ENCODE peak calls at places on chromosomes 13 and 19, in ten cellular contexts. One of them, this sample, is unnamed.
A peak's percentile ranks its signal among the peaks of the same experiment; 100 is the strongest.

GRCh38 chr19:50750010-50750409 is 20.3 kb upstream of the GPR32 start:
- DNase-seq in kidney epithelial cell: no peak
- DNase-seq in cardiac fibroblast: no peak
- DNase-seq in cardiac muscle cell: no peak
- DNase-seq in K562: no peak
- DNase-seq in mucosa of descending colon: no peak
- DNase-seq in esophagus squamous epithelium: no peak
- DNase-seq in neural progenitor cell: no peak
- DNase-seq in dorsolateral prefrontal cortex: no peak
- DNase-seq in HAP-1: no peak
- DNase-seq in this sample: no peak

GRCh38 chr13:91085127-91085526 is 262.4 kb upstream of the MIR17HG start:
- DNase-seq in K562: no peak
- DNase-seq in cardiac muscle cell: no peak
- DNase-seq in dorsolateral prefrontal cortex: no peak
- DNase-seq in esophagus squamous epithelium: no peak
- DNase-seq in cardiac fibroblast: no peak
- DNase-seq in mucosa of descending colon: no peak
- DNase-seq in neural progenitor cell: no peak
- DNase-seq in HAP-1: no peak
- DNase-seq in kidney epithelial cell: no peak
- DNase-seq in this sample: no peak

GRCh38 chr19:2410023-2410422 is 17.4 kb downstream of the TIMM13 start:
- DNase-seq in cardiac muscle cell: no peak
- DNase-seq in K562: no peak
- DNase-seq in mucosa of descending colon: no peak
- DNase-seq in cardiac fibroblast: no peak
- DNase-seq in neural progenitor cell: no peak
- DNase-seq in dorsolateral prefrontal cortex: no peak
- DNase-seq in kidney epithelial cell: no peak
- DNase-seq in esophagus squamous epithelium: no peak
- DNase-seq in HAP-1: no peak
- DNase-seq in this sample: no peak

GRCh38 chr19:56951672-56952071 is 111.1 kb upstream of the PEG3 start:
- DNase-seq in HAP-1: no peak
- DNase-seq in esophagus squamous epithelium: no peak
- DNase-seq in dorsolateral prefrontal cortex: no peak
- DNase-seq in kidney epithelial cell: no peak
- DNase-seq in mucosa of descending colon: no peak
- DNase-seq in neural progenitor cell: no peak
- DNase-seq in cardiac muscle cell: no peak
- DNase-seq in cardiac fibroblast: no peak
- DNase-seq in K562: no peak
- DNase-seq in this sample: no peak

GRCh38 chr19:21483589-21484170 is 21.7 kb upstream of the ZNF429 start:
- DNase-seq in cardiac muscle cell: peak; percentile 16
- DNase-seq in K562: peak; percentile 38
- DNase-seq in kidney epithelial cell: no peak
- DNase-seq in esophagus squamous epithelium: no peak
- DNase-seq in HAP-1: no peak
- DNase-seq in cardiac fibroblast: peak; percentile 22
- DNase-seq in neural progenitor cell: peak; percentile 45
- DNase-seq in dorsolateral prefrontal cortex: no peak
- DNase-seq in mucosa of descending colon: peak; percentile 73
- DNase-seq in this sample: peak; percentile 15

GRCh38 chr13:95571941-95572340 is 19.4 kb downstream of the CLDN10 start:
- DNase-seq in cardiac muscle cell: no peak
- DNase-seq in dorsolateral prefrontal cortex: no peak
- DNase-seq in HAP-1: peak; percentile 47
- DNase-seq in K562: no peak
- DNase-seq in kidney epithelial cell: no peak
- DNase-seq in mucosa of descending colon: no peak
- DNase-seq in cardiac fibroblast: no peak
- DNase-seq in esophagus squamous epithelium: no peak
- DNase-seq in neural progenitor cell: peak; percentile 56
- DNase-seq in this sample: no peak

GRCh38 chr19:17266589-17266974 is 661 bp upstream of the BABAM1 start:
- DNase-seq in K562: no peak
- DNase-seq in mucosa of descending colon: no peak
- DNase-seq in dorsolateral prefrontal cortex: no peak
- DNase-seq in HAP-1: no peak
- DNase-seq in neural progenitor cell: peak; percentile 41
- DNase-seq in esophagus squamous epithelium: no peak
- DNase-seq in cardiac fibroblast: no peak
- DNase-seq in kidney epithelial cell: no peak
- DNase-seq in cardiac muscle cell: no peak
- DNase-seq in this sample: no peak

GRCh38 chr19:55240713-55241020 is 12.1 kb upstream of the TMEM86B start:
- DNase-seq in HAP-1: no peak
- DNase-seq in kidney epithelial cell: no peak
- DNase-seq in neural progenitor cell: no peak
- DNase-seq in cardiac muscle cell: no peak
- DNase-seq in dorsolateral prefrontal cortex: peak; percentile 50
- DNase-seq in esophagus squamous epithelium: no peak
- DNase-seq in cardiac fibroblast: no peak
- DNase-seq in mucosa of descending colon: no peak
- DNase-seq in K562: no peak
- DNase-seq in this sample: no peak

GRCh38 chr13:41608779-41609178 is 151.4 kb downstream of the RGCC start:
- DNase-seq in dorsolateral prefrontal cortex: no peak
- DNase-seq in mucosa of descending colon: no peak
- DNase-seq in cardiac fibroblast: no peak
- DNase-seq in neural progenitor cell: no peak
- DNase-seq in HAP-1: no peak
- DNase-seq in cardiac muscle cell: no peak
- DNase-seq in esophagus squamous epithelium: no peak
- DNase-seq in K562: no peak
- DNase-seq in kidney epithelial cell: no peak
- DNase-seq in this sample: peak; percentile 28

GRCh38 chr19:13764101-13764807 is at the start of gene MRI1:
- DNase-seq in neural progenitor cell: peak; percentile 65
- DNase-seq in mucosa of descending colon: peak; percentile 87
- DNase-seq in dorsolateral prefrontal cortex: peak; percentile 84
- DNase-seq in HAP-1: peak; percentile 69
- DNase-seq in esophagus squamous epithelium: no peak
- DNase-seq in kidney epithelial cell: no peak
- DNase-seq in cardiac fibroblast: peak; percentile 66
- DNase-seq in K562: peak; percentile 92
- DNase-seq in cardiac muscle cell: peak; percentile 82
- DNase-seq in this sample: peak; percentile 66

GRCh38 chr13:21282065-21282464 is 105.6 kb downstream of the MRPL57 start:
- DNase-seq in cardiac fibroblast: no peak
- DNase-seq in esophagus squamous epithelium: no peak
- DNase-seq in kidney epithelial cell: no peak
- DNase-seq in cardiac muscle cell: no peak
- DNase-seq in neural progenitor cell: no peak
- DNase-seq in dorsolateral prefrontal cortex: no peak
- DNase-seq in K562: no peak
- DNase-seq in mucosa of descending colon: no peak
- DNase-seq in HAP-1: no peak
- DNase-seq in this sample: no peak

GRCh38 chr19:4391701-4392543 is 8.4 kb downstream of the SH3GL1 start:
- DNase-seq in K562: no peak
- DNase-seq in mucosa of descending colon: no peak
- DNase-seq in cardiac muscle cell: peak; percentile 72
- DNase-seq in neural progenitor cell: no peak
- DNase-seq in kidney epithelial cell: no peak
- DNase-seq in cardiac fibroblast: peak; percentile 79
- DNase-seq in esophagus squamous epithelium: no peak
- DNase-seq in HAP-1: no peak
- DNase-seq in dorsolateral prefrontal cortex: no peak
- DNase-seq in this sample: peak; percentile 66

GRCh38 chr19:46603752-46604241 is 2.7 kb downstream of the CALM3 start:
- DNase-seq in dorsolateral prefrontal cortex: no peak
- DNase-seq in neural progenitor cell: no peak
- DNase-seq in esophagus squamous epithelium: no peak
- DNase-seq in cardiac fibroblast: no peak
- DNase-seq in HAP-1: no peak
- DNase-seq in kidney epithelial cell: no peak
- DNase-seq in cardiac muscle cell: no peak
- DNase-seq in mucosa of descending colon: peak; percentile 35
- DNase-seq in K562: peak; percentile 17
- DNase-seq in this sample: no peak

GRCh38 chr13:48493076-48493765 is 39.7 kb downstream of the RCBTB2 start:
- DNase-seq in HAP-1: no peak
- DNase-seq in mucosa of descending colon: no peak
- DNase-seq in cardiac muscle cell: peak; percentile 42
- DNase-seq in kidney epithelial cell: no peak
- DNase-seq in K562: no peak
- DNase-seq in dorsolateral prefrontal cortex: no peak
- DNase-seq in neural progenitor cell: no peak
- DNase-seq in cardiac fibroblast: peak; percentile 34
- DNase-seq in esophagus squamous epithelium: no peak
- DNase-seq in this sample: no peak

GRCh38 chr13:31009166-31009565 is 76.7 kb downstream of the TEX26 start:
- DNase-seq in kidney epithelial cell: peak; percentile 12
- DNase-seq in K562: no peak
- DNase-seq in neural progenitor cell: no peak
- DNase-seq in HAP-1: no peak
- DNase-seq in mucosa of descending colon: no peak
- DNase-seq in esophagus squamous epithelium: no peak
- DNase-seq in dorsolateral prefrontal cortex: no peak
- DNase-seq in cardiac muscle cell: peak; percentile 7
- DNase-seq in cardiac fibroblast: no peak
- DNase-seq in this sample: no peak

DNA sequence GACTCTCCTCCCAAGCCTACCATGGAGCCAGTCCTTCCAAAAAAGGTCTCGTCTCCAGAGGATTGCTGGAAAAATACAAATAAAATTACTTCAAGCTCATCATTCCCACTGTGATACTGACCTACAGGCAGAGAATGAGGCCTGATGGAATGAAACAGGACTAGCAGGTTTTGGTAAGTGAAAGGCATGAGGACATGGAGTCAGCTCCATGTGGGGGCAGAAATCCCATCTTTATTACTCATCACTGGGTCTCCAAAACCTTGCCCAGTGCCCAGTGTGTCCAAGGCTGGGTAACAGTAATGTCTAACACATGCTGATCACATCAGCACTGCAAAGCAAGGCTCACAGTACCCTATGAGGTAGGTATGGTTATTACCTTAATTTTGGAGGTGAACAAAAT is 235.4 kb downstream of the DNAJC15 start:
- DNase-seq in cardiac muscle cell: no peak
- DNase-seq in kidney epithelial cell: no peak
- DNase-seq in dorsolateral prefrontal cortex: no peak
- DNase-seq in HAP-1: no peak
- DNase-seq in cardiac fibroblast: no peak
- DNase-seq in K562: no peak
- DNase-seq in neural progenitor cell: no peak
- DNase-seq in mucosa of descending colon: no peak
- DNase-seq in esophagus squamous epithelium: no peak
- DNase-seq in this sample: no peak
- H3K4me3 ChIP-seq in cardiac muscle cell: no peak overlapping the region
- H3K4me3 ChIP-seq in kidney epithelial cell: no peak overlapping the region
- H3K4me3 ChIP-seq in dorsolateral prefrontal cortex: no peak overlapping the region
- H3K4me3 ChIP-seq in HAP-1: no peak overlapping the region
- H3K4me3 ChIP-seq in cardiac fibroblast: no peak overlapping the region
- H3K4me3 ChIP-seq in K562: no peak overlapping the region
- H3K4me3 ChIP-seq in neural progenitor cell: no peak overlapping the region
- H3K4me3 ChIP-seq in mucosa of descending colon: no peak overlapping the region
- H3K4me3 ChIP-seq in esophagus squamous epithelium: no peak overlapping the region
- H3K4me3 ChIP-seq in this sample: no peak overlapping the region

GRCh38 chr19:40225440-40226305 is 816 bp downstream of the CCNP start:
- DNase-seq in K562: no peak
- DNase-seq in esophagus squamous epithelium: no peak
- DNase-seq in cardiac muscle cell: no peak
- DNase-seq in neural progenitor cell: no peak
- DNase-seq in HAP-1: no peak
- DNase-seq in cardiac fibroblast: peak; percentile 29
- DNase-seq in dorsolateral prefrontal cortex: no peak
- DNase-seq in kidney epithelial cell: no peak
- DNase-seq in mucosa of descending colon: no peak
- DNase-seq in this sample: no peak
- H3K4me3 ChIP-seq in K562: no peak overlapping the region
- H3K4me3 ChIP-seq in esophagus squamous epithelium: peak overlapping the region; percentile 11
- H3K4me3 ChIP-seq in cardiac muscle cell: no peak overlapping the region
- H3K4me3 ChIP-seq in neural progenitor cell: no peak overlapping the region
- H3K4me3 ChIP-seq in HAP-1: no peak overlapping the region
- H3K4me3 ChIP-seq in cardiac fibroblast: peak overlapping the region; percentile 5
- H3K4me3 ChIP-seq in dorsolateral prefrontal cortex: peak overlapping the region; percentile 42
- H3K4me3 ChIP-seq in kidney epithelial cell: no peak overlapping the region
- H3K4me3 ChIP-seq in mucosa of descending colon: no peak overlapping the region
- H3K4me3 ChIP-seq in this sample: peak overlapping the region; percentile 18

GRCh38 chr19:34323433-34324204 is 41.4 kb upstream of the GPI start:
- DNase-seq in K562: no peak
- DNase-seq in neural progenitor cell: peak; percentile 20
- DNase-seq in cardiac fibroblast: no peak
- DNase-seq in esophagus squamous epithelium: no peak
- DNase-seq in cardiac muscle cell: no peak
- DNase-seq in dorsolateral prefrontal cortex: no peak
- DNase-seq in kidney epithelial cell: no peak
- DNase-seq in mucosa of descending colon: no peak
- DNase-seq in HAP-1: no peak
- DNase-seq in this sample: no peak

GRCh38 chr19:34325961-34326360 is 39.0 kb upstream of the GPI start:
- DNase-seq in neural progenitor cell: no peak
- DNase-seq in HAP-1: no peak
- DNase-seq in dorsolateral prefrontal cortex: no peak
- DNase-seq in cardiac fibroblast: no peak
- DNase-seq in K562: no peak
- DNase-seq in kidney epithelial cell: no peak
- DNase-seq in mucosa of descending colon: no peak
- DNase-seq in cardiac muscle cell: no peak
- DNase-seq in esophagus squamous epithelium: no peak
- DNase-seq in this sample: no peak

GRCh38 chr19:34327851-34328250 is 37.1 kb upstream of the GPI start:
- DNase-seq in kidney epithelial cell: no peak
- DNase-seq in HAP-1: no peak
- DNase-seq in neural progenitor cell: no peak
- DNase-seq in mucosa of descending colon: no peak
- DNase-seq in dorsolateral prefrontal cortex: no peak
- DNase-seq in K562: peak; percentile 79
- DNase-seq in cardiac muscle cell: no peak
- DNase-seq in cardiac fibroblast: no peak
- DNase-seq in esophagus squamous epithelium: no peak
- DNase-seq in this sample: no peak

GRCh38 chr19:34324320-34324719 is 40.7 kb upstream of the GPI start:
- DNase-seq in K562: no peak
- DNase-seq in dorsolateral prefrontal cortex: no peak
- DNase-seq in neural progenitor cell: no peak
- DNase-seq in cardiac fibroblast: no peak
- DNase-seq in HAP-1: no peak
- DNase-seq in kidney epithelial cell: no peak
- DNase-seq in mucosa of descending colon: no peak
- DNase-seq in esophagus squamous epithelium: no peak
- DNase-seq in cardiac muscle cell: no peak
- DNase-seq in this sample: no peak

GRCh38 chr19:34325181-34325580 is 39.8 kb upstream of the GPI start:
- DNase-seq in HAP-1: no peak
- DNase-seq in neural progenitor cell: no peak
- DNase-seq in mucosa of descending colon: no peak
- DNase-seq in esophagus squamous epithelium: no peak
- DNase-seq in dorsolateral prefrontal cortex: no peak
- DNase-seq in cardiac fibroblast: no peak
- DNase-seq in kidney epithelial cell: no peak
- DNase-seq in cardiac muscle cell: no peak
- DNase-seq in K562: no peak
- DNase-seq in this sample: no peak
- H3K4me3 ChIP-seq in HAP-1: no peak overlapping the region
- H3K4me3 ChIP-seq in neural progenitor cell: no peak overlapping the region
- H3K4me3 ChIP-seq in mucosa of descending colon: no peak overlapping the region
- H3K4me3 ChIP-seq in esophagus squamous epithelium: no peak overlapping the region
- H3K4me3 ChIP-seq in dorsolateral prefrontal cortex: no peak overlapping the region
- H3K4me3 ChIP-seq in cardiac fibroblast: no peak overlapping the region
- H3K4me3 ChIP-seq in kidney epithelial cell: no peak overlapping the region
- H3K4me3 ChIP-seq in cardiac muscle cell: no peak overlapping the region
- H3K4me3 ChIP-seq in K562: no peak overlapping the region
- H3K4me3 ChIP-seq in this sample: no peak overlapping the region

GRCh38 chr19:49064029-49064629 is 489 bp downstream of the NTF4 start:
- DNase-seq in cardiac muscle cell: no peak
- DNase-seq in esophagus squamous epithelium: no peak
- DNase-seq in mucosa of descending colon: no peak
- DNase-seq in K562: no peak
- DNase-seq in HAP-1: no peak
- DNase-seq in cardiac fibroblast: no peak
- DNase-seq in dorsolateral prefrontal cortex: no peak
- DNase-seq in neural progenitor cell: peak; percentile 20
- DNase-seq in kidney epithelial cell: no peak
- DNase-seq in this sample: no peak
- H3K4me3 ChIP-seq in cardiac muscle cell: peak overlapping the region; percentile 43
- H3K4me3 ChIP-seq in esophagus squamous epithelium: peak overlapping the region; percentile 21
- H3K4me3 ChIP-seq in mucosa of descending colon: no peak overlapping the region
- H3K4me3 ChIP-seq in K562: no peak overlapping the region
- H3K4me3 ChIP-seq in HAP-1: no peak overlapping the region
- H3K4me3 ChIP-seq in cardiac fibroblast: peak overlapping the region; percentile 15
- H3K4me3 ChIP-seq in dorsolateral prefrontal cortex: no peak overlapping the region
- H3K4me3 ChIP-seq in neural progenitor cell: peak overlapping the region; percentile 38
- H3K4me3 ChIP-seq in kidney epithelial cell: peak overlapping the region; percentile 7
- H3K4me3 ChIP-seq in this sample: no peak overlapping the region

This sample was measured in fibroblast of lung.